ENCODE peak calls at places on chromosomes 2 and 18, in seven cellular contexts. One of them, this sample, is unnamed.

GRCh38 chr18:57959278-57959677 is 84.7 kb upstream of the NEDD4L start:
- DNase-seq in GM23248: peak; percentile 78
- DNase-seq in mucosa of descending colon: peak; percentile 73
- DNase-seq in right cardiac atrium: no peak
- DNase-seq in OCI-LY7: peak; percentile 21
- DNase-seq in uterus: no peak
- DNase-seq in Peyer's patch: peak; percentile 38
- DNase-seq in this sample: no peak

GRCh38 chr18:32425466-32425865 is 45.2 kb downstream of the GAREM1 start:
- DNase-seq in right cardiac atrium: no peak
- DNase-seq in OCI-LY7: no peak
- DNase-seq in GM23248: peak; percentile 57
- DNase-seq in uterus: no peak
- DNase-seq in mucosa of descending colon: no peak
- DNase-seq in Peyer's patch: no peak
- DNase-seq in this sample: no peak

GRCh38 chr2:190533175-190533967 is 1.2 kb downstream of the NEMP2 start:
- DNase-seq in OCI-LY7: no peak
- DNase-seq in uterus: no peak
- DNase-seq in mucosa of descending colon: no peak
- DNase-seq in Peyer's patch: no peak
- DNase-seq in right cardiac atrium: peak; percentile 63
- DNase-seq in GM23248: peak; percentile 30
- DNase-seq in this sample: no peak

GRCh38 chr2:45169339-45170190 is 160.3 kb upstream of the SIX2 start:
- DNase-seq in right cardiac atrium: peak; percentile 57
- DNase-seq in GM23248: peak; percentile 58
- DNase-seq in Peyer's patch: no peak
- DNase-seq in uterus: no peak
- DNase-seq in OCI-LY7: no peak
- DNase-seq in mucosa of descending colon: no peak
- DNase-seq in this sample: no peak

GRCh38 chr18:29501952-29502351 is 1325.0 kb upstream of the CDH2 start:
- DNase-seq in Peyer's patch: no peak
- DNase-seq in uterus: no peak
- DNase-seq in mucosa of descending colon: no peak
- DNase-seq in GM23248: peak; percentile 76
- DNase-seq in OCI-LY7: no peak
- DNase-seq in right cardiac atrium: no peak
- DNase-seq in this sample: no peak

GRCh38 chr18:27605107-27605834 is 420.2 kb upstream of the CHST9 start:
- DNase-seq in Peyer's patch: no peak
- DNase-seq in uterus: peak; percentile 18
- DNase-seq in mucosa of descending colon: peak; percentile 65
- DNase-seq in GM23248: peak; percentile 81
- DNase-seq in right cardiac atrium: peak; percentile 29
- DNase-seq in OCI-LY7: peak; percentile 57
- DNase-seq in this sample: no peak

GRCh38 chr2:70431948-70432347 is 121.7 kb downstream of the TGFA start:
- DNase-seq in uterus: no peak
- DNase-seq in OCI-LY7: no peak
- DNase-seq in right cardiac atrium: no peak
- DNase-seq in GM23248: no peak
- DNase-seq in Peyer's patch: no peak
- DNase-seq in mucosa of descending colon: no peak
- DNase-seq in this sample: no peak

GRCh38 chr18:1227025-1227424 is 322.4 kb downstream of the ADCYAP1 start:
- DNase-seq in mucosa of descending colon: no peak
- DNase-seq in OCI-LY7: no peak
- DNase-seq in uterus: no peak
- DNase-seq in Peyer's patch: no peak
- DNase-seq in right cardiac atrium: no peak
- DNase-seq in GM23248: no peak
- DNase-seq in this sample: no peak

GRCh38 chr2:49003206-49003605 is 151.1 kb downstream of the FSHR start:
- DNase-seq in GM23248: no peak
- DNase-seq in Peyer's patch: no peak
- DNase-seq in mucosa of descending colon: no peak
- DNase-seq in uterus: no peak
- DNase-seq in right cardiac atrium: no peak
- DNase-seq in OCI-LY7: no peak
- DNase-seq in this sample: no peak

GRCh38 chr2:201175971-201176570 is 6.9 kb upstream of the CASP10 start:
- DNase-seq in uterus: no peak
- DNase-seq in mucosa of descending colon: peak; percentile 58
- DNase-seq in right cardiac atrium: no peak
- DNase-seq in Peyer's patch: no peak
- DNase-seq in OCI-LY7: no peak
- DNase-seq in GM23248: no peak
- DNase-seq in this sample: no peak

GRCh38 chr2:149040451-149040850 is 2.0 kb downstream of the LYPD6B start:
- DNase-seq in OCI-LY7: peak; percentile 68
- DNase-seq in right cardiac atrium: no peak
- DNase-seq in GM23248: peak; percentile 41
- DNase-seq in Peyer's patch: no peak
- DNase-seq in uterus: no peak
- DNase-seq in mucosa of descending colon: peak; percentile 67
- DNase-seq in this sample: no peak

GRCh38 chr2:124880995-124881394 is 855.9 kb downstream of the CNTNAP5 start:
- DNase-seq in GM23248: no peak
- DNase-seq in uterus: no peak
- DNase-seq in Peyer's patch: no peak
- DNase-seq in right cardiac atrium: no peak
- DNase-seq in mucosa of descending colon: no peak
- DNase-seq in OCI-LY7: no peak
- DNase-seq in this sample: no peak

GRCh38 chr2:47225061-47225783 is 70.1 kb upstream of the STPG4 start:
- DNase-seq in right cardiac atrium: peak; percentile 88
- DNase-seq in mucosa of descending colon: peak; percentile 60
- DNase-seq in uterus: peak; percentile 67
- DNase-seq in GM23248: peak; percentile 47
- DNase-seq in Peyer's patch: peak; percentile 30
- DNase-seq in OCI-LY7: no peak
- DNase-seq in this sample: peak; percentile 73

GRCh38 chr2:154978244-154978643 is 279.7 kb downstream of the KCNJ3 start:
- DNase-seq in uterus: no peak
- DNase-seq in GM23248: no peak
- DNase-seq in mucosa of descending colon: no peak
- DNase-seq in Peyer's patch: no peak
- DNase-seq in OCI-LY7: no peak
- DNase-seq in right cardiac atrium: no peak
- DNase-seq in this sample: no peak

GRCh38 chr2:154623819-154624218 is 74.7 kb upstream of the KCNJ3 start:
- DNase-seq in Peyer's patch: no peak
- DNase-seq in OCI-LY7: peak; percentile 35
- DNase-seq in mucosa of descending colon: peak; percentile 63
- DNase-seq in uterus: no peak
- DNase-seq in right cardiac atrium: peak; percentile 52
- DNase-seq in GM23248: peak; percentile 36
- DNase-seq in this sample: no peak

GRCh38 chr2:36013064-36013463 is 342.5 kb upstream of the CRIM1 start:
- DNase-seq in mucosa of descending colon: no peak
- DNase-seq in GM23248: no peak
- DNase-seq in Peyer's patch: no peak
- DNase-seq in right cardiac atrium: no peak
- DNase-seq in OCI-LY7: no peak
- DNase-seq in uterus: no peak
- DNase-seq in this sample: no peak

GRCh38 chr18:34493566-34494358 is 216.3 kb upstream of the DTNA start:
- DNase-seq in Peyer's patch: no peak
- DNase-seq in mucosa of descending colon: no peak
- DNase-seq in right cardiac atrium: peak; percentile 63
- DNase-seq in uterus: no peak
- DNase-seq in OCI-LY7: no peak
- DNase-seq in GM23248: peak; percentile 71
- DNase-seq in this sample: peak; percentile 31

GRCh38 chr18:10524507-10525425 is 1.1 kb upstream of the NAPG start:
- DNase-seq in GM23248: peak; percentile 74
- DNase-seq in right cardiac atrium: no peak
- DNase-seq in uterus: peak; percentile 75
- DNase-seq in Peyer's patch: no peak
- DNase-seq in OCI-LY7: no peak
- DNase-seq in mucosa of descending colon: no peak
- DNase-seq in this sample: no peak

GRCh38 chr2:162487816-162488215 is 143.9 kb downstream of the GCA start:
- DNase-seq in Peyer's patch: no peak
- DNase-seq in right cardiac atrium: no peak
- DNase-seq in OCI-LY7: no peak
- DNase-seq in mucosa of descending colon: no peak
- DNase-seq in uterus: no peak
- DNase-seq in GM23248: no peak
- DNase-seq in this sample: no peak

GRCh38 chr2:220053919-220054318 is 426.5 kb downstream of the SLC4A3 start:
- DNase-seq in OCI-LY7: peak; percentile 3
- DNase-seq in right cardiac atrium: no peak
- DNase-seq in uterus: no peak
- DNase-seq in GM23248: no peak
- DNase-seq in mucosa of descending colon: no peak
- DNase-seq in Peyer's patch: no peak
- DNase-seq in this sample: no peak

GRCh38 chr2:147173186-147173575 is 671.6 kb upstream of the ACVR2A start:
- DNase-seq in uterus: no peak
- DNase-seq in Peyer's patch: no peak
- DNase-seq in right cardiac atrium: no peak
- DNase-seq in OCI-LY7: no peak
- DNase-seq in mucosa of descending colon: no peak
- DNase-seq in GM23248: peak; percentile 87
- DNase-seq in this sample: no peak

GRCh38 chr2:102058293-102058833 is 66.6 kb downstream of the IL1R2 start:
- DNase-seq in GM23248: no peak
- DNase-seq in Peyer's patch: no peak
- DNase-seq in right cardiac atrium: no peak
- DNase-seq in mucosa of descending colon: peak; percentile 0
- DNase-seq in OCI-LY7: no peak
- DNase-seq in uterus: no peak
- DNase-seq in this sample: no peak

GRCh38 chr2:189819297-189819704 is 35.1 kb downstream of the PMS1 start:
- DNase-seq in OCI-LY7: no peak
- DNase-seq in mucosa of descending colon: no peak
- DNase-seq in uterus: no peak
- DNase-seq in right cardiac atrium: no peak
- DNase-seq in GM23248: peak; percentile 85
- DNase-seq in Peyer's patch: no peak
- DNase-seq in this sample: no peak

GRCh38 chr18:32303400-32303799 is 113.6 kb downstream of the MEP1B start:
- DNase-seq in right cardiac atrium: no peak
- DNase-seq in mucosa of descending colon: no peak
- DNase-seq in uterus: no peak
- DNase-seq in OCI-LY7: no peak
- DNase-seq in Peyer's patch: no peak
- DNase-seq in GM23248: no peak
- DNase-seq in this sample: no peak

GRCh38 chr2:149739880-149740265 is 152.3 kb upstream of the MMADHC start:
- DNase-seq in uterus: no peak
- DNase-seq in OCI-LY7: no peak
- DNase-seq in Peyer's patch: no peak
- DNase-seq in GM23248: peak; percentile 69
- DNase-seq in mucosa of descending colon: no peak
- DNase-seq in right cardiac atrium: no peak
- DNase-seq in this sample: no peak

GRCh38 chr2:46146866-46147502 is 150.2 kb upstream of the EPAS1 start:
- DNase-seq in uterus: no peak
- DNase-seq in OCI-LY7: no peak
- DNase-seq in mucosa of descending colon: no peak
- DNase-seq in right cardiac atrium: no peak
- DNase-seq in GM23248: no peak
- DNase-seq in Peyer's patch: no peak
- DNase-seq in this sample: no peak

DNA sequence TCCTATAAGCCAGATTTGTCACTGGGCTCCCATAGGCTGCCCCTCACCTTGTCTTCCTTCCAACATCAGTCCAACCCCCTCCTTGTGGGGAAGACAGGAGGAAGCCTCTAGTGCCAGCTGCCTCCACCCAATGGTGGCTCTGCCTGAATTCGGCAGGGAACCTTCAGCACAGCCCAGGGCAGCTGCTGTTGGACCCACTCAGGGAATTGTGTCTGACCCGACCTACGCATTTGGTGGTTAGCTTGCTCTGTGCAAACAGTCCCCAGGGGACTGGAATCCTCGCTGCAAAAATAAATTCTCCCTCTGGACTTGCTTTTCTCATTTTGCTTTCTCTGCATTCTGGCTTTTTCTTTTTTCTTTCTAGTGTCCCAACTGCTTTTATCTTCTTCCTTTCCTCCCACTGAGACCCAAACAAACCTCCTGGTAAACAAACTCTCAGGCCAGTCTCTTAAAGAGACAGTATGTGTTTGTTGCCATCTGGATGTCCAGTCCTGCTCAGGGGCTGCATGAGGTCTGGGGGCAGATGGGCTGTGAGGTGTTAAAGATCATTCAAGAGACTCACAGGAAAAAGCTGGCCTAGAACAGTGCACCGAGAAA is 137.7 kb upstream of the HAAO start:
- DNase-seq in OCI-LY7: no peak
- DNase-seq in mucosa of descending colon: no peak
- DNase-seq in GM23248: peak; percentile 89
- DNase-seq in Peyer's patch: no peak
- DNase-seq in uterus: no peak
- DNase-seq in right cardiac atrium: peak; percentile 72
- DNase-seq in this sample: no peak
- H3K4me1 ChIP-seq in OCI-LY7: no peaks in the 10 kb centered on the region
- H3K4me1 ChIP-seq in mucosa of descending colon: peaks cover 63% of the 10 kb centered on the region
- H3K4me1 ChIP-seq in GM23248: peaks cover 49% of the 10 kb centered on the region
- H3K4me1 ChIP-seq in Peyer's patch: no peaks in the 10 kb centered on the region
- H3K4me1 ChIP-seq in uterus: peaks cover 48% of the 10 kb centered on the region
- H3K4me1 ChIP-seq in right cardiac atrium: peaks cover 51% of the 10 kb centered on the region
- H3K4me1 ChIP-seq in this sample: peaks cover 100% of the 10 kb centered on the region

GRCh38 chr2:96950391-96951124 is 35.8 kb downstream of the FAM178B start:
- DNase-seq in Peyer's patch: no peak
- DNase-seq in OCI-LY7: no peak
- DNase-seq in right cardiac atrium: no peak
- DNase-seq in GM23248: no peak
- DNase-seq in mucosa of descending colon: no peak
- DNase-seq in uterus: peak; percentile 51
- DNase-seq in this sample: no peak
- H3K4me1 ChIP-seq in Peyer's patch: peaks cover 4% of the 10 kb centered on the region
- H3K4me1 ChIP-seq in OCI-LY7: no peaks in the 10 kb centered on the region
- H3K4me1 ChIP-seq in right cardiac atrium: peaks cover 7% of the 10 kb centered on the region
- H3K4me1 ChIP-seq in GM23248: no peaks in the 10 kb centered on the region
- H3K4me1 ChIP-seq in mucosa of descending colon: peaks cover 22% of the 10 kb centered on the region
- H3K4me1 ChIP-seq in uterus: peaks cover 32% of the 10 kb centered on the region
- H3K4me1 ChIP-seq in this sample: peaks cover 43% of the 10 kb centered on the region

DNA sequence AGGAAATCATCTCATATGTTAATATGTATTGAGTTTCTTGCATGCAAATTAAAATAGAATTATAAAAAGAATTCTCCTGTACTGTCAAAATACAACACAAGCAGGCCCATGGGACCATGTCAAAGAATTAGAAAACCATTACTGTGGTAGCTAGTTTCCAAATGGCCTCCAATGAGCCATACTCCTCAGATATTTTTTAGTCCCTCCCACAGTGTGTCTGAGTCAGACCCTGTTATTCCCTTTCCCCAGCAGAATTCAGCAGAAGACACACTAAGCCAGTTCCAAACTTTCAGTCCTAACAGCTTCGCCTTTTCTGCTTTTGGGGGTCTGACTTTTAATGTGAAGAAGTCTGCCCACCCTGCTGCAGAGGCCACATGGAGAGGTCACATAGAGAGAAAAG is 86.7 kb downstream of the FIGN start:
- DNase-seq in uterus: no peak
- DNase-seq in Peyer's patch: no peak
- DNase-seq in right cardiac atrium: no peak
- DNase-seq in mucosa of descending colon: no peak
- DNase-seq in OCI-LY7: no peak
- DNase-seq in GM23248: peak; percentile 41
- DNase-seq in this sample: no peak
- H3K4me1 ChIP-seq in uterus: no peaks in the 10 kb centered on the region
- H3K4me1 ChIP-seq in Peyer's patch: no peaks in the 10 kb centered on the region
- H3K4me1 ChIP-seq in right cardiac atrium: peaks cover 7% of the 10 kb centered on the region
- H3K4me1 ChIP-seq in mucosa of descending colon: no peaks in the 10 kb centered on the region
- H3K4me1 ChIP-seq in OCI-LY7: no peaks in the 10 kb centered on the region
- H3K4me1 ChIP-seq in GM23248: no peaks in the 10 kb centered on the region
- H3K4me1 ChIP-seq in this sample: peaks cover 37% of the 10 kb centered on the region

GRCh38 chr2:188285774-188286173 is 5.9 kb upstream of the GULP1 start:
- DNase-seq in Peyer's patch: no peak
- DNase-seq in GM23248: no peak
- DNase-seq in right cardiac atrium: no peak
- DNase-seq in OCI-LY7: no peak
- DNase-seq in mucosa of descending colon: no peak
- DNase-seq in uterus: no peak
- DNase-seq in this sample: no peak
- H3K4me1 ChIP-seq in Peyer's patch: no peaks in the 10 kb centered on the region
- H3K4me1 ChIP-seq in GM23248: no peaks in the 10 kb centered on the region
- H3K4me1 ChIP-seq in right cardiac atrium: no peaks in the 10 kb centered on the region
- H3K4me1 ChIP-seq in OCI-LY7: no peaks in the 10 kb centered on the region
- H3K4me1 ChIP-seq in mucosa of descending colon: no peaks in the 10 kb centered on the region
- H3K4me1 ChIP-seq in uterus: no peaks in the 10 kb centered on the region
- H3K4me1 ChIP-seq in this sample: peaks cover 4% of the 10 kb centered on the region